ENCODE peak calls at places on chromosomes 4 and X, in four cellular contexts. One of them, this sample, is unnamed.

GRCh38 chr4:98677799-98678198 is 19.4 kb upstream of the TSPAN5 start:
- DNase-seq in K562: no peak
- DNase-seq in GM12878: no peak
- DNase-seq in HepG2: no peak
- DNase-seq in this sample: no peak

GRCh38 chrX:78029663-78030062 is 60.2 kb upstream of the PGAM4 start:
- DNase-seq in K562: no peak
- DNase-seq in GM12878: no peak
- DNase-seq in HepG2: peak; percentile 11
- DNase-seq in this sample: no peak

GRCh38 chrX:82813671-82814078 is 694.4 kb upstream of the POU3F4 start:
- DNase-seq in K562: no peak
- DNase-seq in GM12878: no peak
- DNase-seq in HepG2: no peak
- DNase-seq in this sample: no peak

GRCh38 chrX:22116585-22117546 is 84.7 kb downstream of the PHEX start:
- DNase-seq in K562: no peak
- DNase-seq in GM12878: no peak
- DNase-seq in HepG2: no peak
- DNase-seq in this sample: no peak

GRCh38 chr4:11367371-11367770 is 61.3 kb downstream of the HS3ST1 start:
- DNase-seq in K562: no peak
- DNase-seq in GM12878: no peak
- DNase-seq in HepG2: no peak
- DNase-seq in this sample: no peak

GRCh38 chrX:153968754-153969124 is 2.9 kb downstream of the HCFC1 start:
- DNase-seq in K562: no peak
- DNase-seq in GM12878: no peak
- DNase-seq in HepG2: no peak
- DNase-seq in this sample: no peak

GRCh38 chrX:138996268-138996667 is 284.8 kb upstream of the FGF13 start:
- DNase-seq in K562: no peak
- DNase-seq in GM12878: no peak
- DNase-seq in HepG2: no peak
- DNase-seq in this sample: no peak

GRCh38 chr4:104486702-104487101 is 8.0 kb downstream of the CXXC4 start:
- DNase-seq in K562: no peak
- DNase-seq in GM12878: no peak
- DNase-seq in HepG2: no peak
- DNase-seq in this sample: no peak

GRCh38 chr4:123043013-123043412 is 120.6 kb upstream of the NUDT6 start:
- DNase-seq in K562: no peak
- DNase-seq in GM12878: no peak
- DNase-seq in HepG2: no peak
- DNase-seq in this sample: no peak

GRCh38 chrX:116417968-116418367 is 18.4 kb upstream of the SLC6A14 start:
- DNase-seq in K562: no peak
- DNase-seq in GM12878: no peak
- DNase-seq in HepG2: no peak
- DNase-seq in this sample: no peak

GRCh38 chr4:10063544-10064300 is 42.4 kb upstream of the SLC2A9 start:
- DNase-seq in K562: no peak
- DNase-seq in GM12878: no peak
- DNase-seq in HepG2: peak; percentile 67
- DNase-seq in this sample: peak; percentile 62

GRCh38 chrX:154761977-154762528 is 611 bp upstream of the DKC1 start:
- DNase-seq in K562: no peak
- DNase-seq in GM12878: no peak
- DNase-seq in HepG2: no peak
- DNase-seq in this sample: no peak

GRCh38 chrX:151712253-151712652 is 3.6 kb upstream of the FATE1 start:
- DNase-seq in K562: no peak
- DNase-seq in GM12878: no peak
- DNase-seq in HepG2: no peak
- DNase-seq in this sample: no peak

GRCh38 chr4:123547167-123547817 is 150.7 kb downstream of the SPRY1 start:
- DNase-seq in K562: peak; percentile 21
- DNase-seq in GM12878: no peak
- DNase-seq in HepG2: no peak
- DNase-seq in this sample: peak; percentile 83

GRCh38 chrX:39399387-39399786 is 598.1 kb downstream of the MID1IP1 start:
- DNase-seq in K562: no peak
- DNase-seq in GM12878: no peak
- DNase-seq in HepG2: no peak
- DNase-seq in this sample: no peak

GRCh38 chr4:77284036-77284435 is 127.0 kb downstream of the CCNG2 start:
- DNase-seq in K562: no peak
- DNase-seq in GM12878: no peak
- DNase-seq in HepG2: no peak
- DNase-seq in this sample: no peak

GRCh38 chr4:1337376-1337831 is 9.6 kb upstream of the UVSSA start:
- DNase-seq in K562: no peak
- DNase-seq in GM12878: no peak
- DNase-seq in HepG2: peak; percentile 29
- DNase-seq in this sample: no peak

GRCh38 chrX:115948018-115948923 is 222.3 kb upstream of the AGTR2 start:
- DNase-seq in K562: no peak
- DNase-seq in GM12878: peak; percentile 41
- DNase-seq in HepG2: peak; percentile 47
- DNase-seq in this sample: no peak

GRCh38 chr4:76539979-76540378 is 105.0 kb downstream of the SHROOM3 start:
- DNase-seq in K562: no peak
- DNase-seq in GM12878: no peak
- DNase-seq in HepG2: no peak
- DNase-seq in this sample: no peak

GRCh38 chrX:132615396-132616131 is 126.7 kb upstream of the MBNL3 start:
- DNase-seq in K562: peak; percentile 28
- DNase-seq in GM12878: no peak
- DNase-seq in HepG2: peak; percentile 44
- DNase-seq in this sample: peak; percentile 9

GRCh38 chrX:3548743-3549441 is 164.6 kb downstream of the PRKX start:
- DNase-seq in K562: no peak
- DNase-seq in GM12878: no peak
- DNase-seq in HepG2: peak; percentile 0
- DNase-seq in this sample: no peak

GRCh38 chr4:171142639-171143038 is 670.6 kb upstream of the GALNTL6 start:
- DNase-seq in K562: no peak
- DNase-seq in GM12878: no peak
- DNase-seq in HepG2: no peak
- DNase-seq in this sample: no peak

GRCh38 chrX:2137882-2138281 is 362.9 kb downstream of the DHRSX start:
- DNase-seq in K562: no peak
- DNase-seq in GM12878: no peak
- DNase-seq in HepG2: no peak
- DNase-seq in this sample: no peak

GRCh38 chr4:162117051-162117450 is 46.7 kb downstream of the FSTL5 start:
- DNase-seq in K562: no peak
- DNase-seq in GM12878: no peak
- DNase-seq in HepG2: no peak
- DNase-seq in this sample: no peak

GRCh38 chr4:56843421-56843899 is 22.0 kb upstream of the SPINK2 start:
- DNase-seq in K562: no peak
- DNase-seq in GM12878: no peak
- DNase-seq in HepG2: no peak
- DNase-seq in this sample: peak; percentile 53

GRCh38 chrX:721354-721753 is 90.8 kb downstream of the SHOX start:
- DNase-seq in K562: no peak
- DNase-seq in GM12878: no peak
- DNase-seq in HepG2: no peak
- DNase-seq in this sample: no peak

GRCh38 chrX:74171465-74171864 is 132.5 kb upstream of the ZCCHC13 start:
- DNase-seq in K562: no peak
- DNase-seq in GM12878: no peak
- DNase-seq in HepG2: no peak
- DNase-seq in this sample: no peak

GRCh38 chr4:165319509-165319908 is 8.0 kb upstream of the MSMO1 start:
- DNase-seq in K562: no peak
- DNase-seq in GM12878: no peak
- DNase-seq in HepG2: no peak
- DNase-seq in this sample: no peak

GRCh38 chrX:14801136-14801535 is 71.7 kb downstream of the FANCB start:
- DNase-seq in K562: no peak
- DNase-seq in GM12878: no peak
- DNase-seq in HepG2: no peak
- DNase-seq in this sample: no peak

GRCh38 chr4:15457401-15458201 is 12.1 kb upstream of the CC2D2A start:
- DNase-seq in K562: peak; percentile 27
- DNase-seq in GM12878: peak; percentile 20
- DNase-seq in HepG2: peak; percentile 24
- DNase-seq in this sample: no peak

GRCh38 chrX:49030283-49030682 is 12.9 kb downstream of the TFE3 start:
- DNase-seq in K562: no peak
- DNase-seq in GM12878: no peak
- DNase-seq in HepG2: no peak
- DNase-seq in this sample: no peak

GRCh38 chrX:19579485-19579884 is 64.2 kb upstream of the MAP3K15 start:
- DNase-seq in K562: no peak
- DNase-seq in GM12878: no peak
- DNase-seq in HepG2: no peak
- DNase-seq in this sample: no peak

GRCh38 chr4:1534876-1535526 is 128.8 kb upstream of the NKX1-1 start:
- DNase-seq in K562: no peak
- DNase-seq in GM12878: no peak
- DNase-seq in HepG2: no peak
- DNase-seq in this sample: no peak

GRCh38 chrX:2572740-2573139 is 72.0 kb upstream of the DHRSX start:
- DNase-seq in K562: no peak
- DNase-seq in GM12878: no peak
- DNase-seq in HepG2: peak; percentile 12
- DNase-seq in this sample: no peak

GRCh38 chrX:136646602-136647239 is 1.2 kb upstream of the CD40LG start:
- DNase-seq in K562: no peak
- DNase-seq in GM12878: no peak
- DNase-seq in HepG2: no peak
- DNase-seq in this sample: no peak

GRCh38 chr4:178244785-178245184 is 802.5 kb upstream of the AGA start:
- DNase-seq in K562: no peak
- DNase-seq in GM12878: no peak
- DNase-seq in HepG2: no peak
- DNase-seq in this sample: no peak

GRCh38 chrX:10393899-10394298 is 226.5 kb downstream of the MID1 start:
- DNase-seq in K562: no peak
- DNase-seq in GM12878: no peak
- DNase-seq in HepG2: peak; percentile 12
- DNase-seq in this sample: no peak

GRCh38 chr4:137641554-137641953 is 109.3 kb upstream of the PCDH18 start:
- DNase-seq in K562: no peak
- DNase-seq in GM12878: no peak
- DNase-seq in HepG2: no peak
- DNase-seq in this sample: no peak

GRCh38 chr4:150949943-150950342 is 65.1 kb downstream of the LRBA start:
- DNase-seq in K562: no peak
- DNase-seq in GM12878: no peak
- DNase-seq in HepG2: no peak
- DNase-seq in this sample: no peak

GRCh38 chr4:150949342-150949741 is 65.7 kb downstream of the LRBA start:
- DNase-seq in K562: no peak
- DNase-seq in GM12878: no peak
- DNase-seq in HepG2: no peak
- DNase-seq in this sample: no peak

GRCh38 chr4:150950657-150951056 is 64.4 kb downstream of the LRBA start:
- DNase-seq in K562: no peak
- DNase-seq in GM12878: no peak
- DNase-seq in HepG2: peak; percentile 21
- DNase-seq in this sample: no peak

GRCh38 chr4:150948710-150949109 is 66.4 kb downstream of the LRBA start:
- DNase-seq in K562: no peak
- DNase-seq in GM12878: no peak
- DNase-seq in HepG2: no peak
- DNase-seq in this sample: no peak

GRCh38 chr4:150952167-150952845 is 62.8 kb downstream of the LRBA start:
- DNase-seq in K562: peak; percentile 9
- DNase-seq in GM12878: no peak
- DNase-seq in HepG2: no peak
- DNase-seq in this sample: no peak
- H3K4me2 ChIP-seq in K562: peak overlapping the region; percentile 52
- H3K4me2 ChIP-seq in GM12878: peak overlapping the region; percentile 25
- H3K4me2 ChIP-seq in HepG2: no peak overlapping the region
- H3K4me2 ChIP-seq in this sample: no peak overlapping the region

DNA sequence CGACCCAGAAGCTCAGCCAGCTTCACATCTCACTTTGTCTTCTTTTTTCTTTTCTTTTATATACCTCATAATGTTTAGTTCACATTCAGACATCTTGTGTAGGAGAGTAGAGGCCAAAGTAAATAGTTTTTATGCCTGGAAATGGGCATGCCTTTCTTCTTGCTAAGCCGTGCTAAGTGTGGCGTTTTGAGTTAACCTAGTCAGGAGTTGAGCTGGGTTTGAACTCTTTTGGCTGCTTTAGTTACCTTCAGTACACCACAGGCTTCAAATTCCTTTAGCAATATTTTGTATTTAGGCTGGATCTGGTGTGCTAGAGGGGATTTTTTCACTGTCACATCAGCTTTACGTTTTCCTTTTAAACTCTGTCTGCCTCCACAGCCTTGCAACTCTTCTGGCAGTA is 300.8 kb downstream of the ZNF674 start:
- DNase-seq in K562: no peak
- DNase-seq in GM12878: no peak
- DNase-seq in HepG2: no peak
- DNase-seq in this sample: no peak
- TF ChIP-seq ATF2 in K562: no peak
- TF ChIP-seq ATF2 in GM12878: no peak
- TF ChIP-seq ATF2 in HepG2: no peak
- TF ChIP-seq ATF2 in this sample: no peak

DNA sequence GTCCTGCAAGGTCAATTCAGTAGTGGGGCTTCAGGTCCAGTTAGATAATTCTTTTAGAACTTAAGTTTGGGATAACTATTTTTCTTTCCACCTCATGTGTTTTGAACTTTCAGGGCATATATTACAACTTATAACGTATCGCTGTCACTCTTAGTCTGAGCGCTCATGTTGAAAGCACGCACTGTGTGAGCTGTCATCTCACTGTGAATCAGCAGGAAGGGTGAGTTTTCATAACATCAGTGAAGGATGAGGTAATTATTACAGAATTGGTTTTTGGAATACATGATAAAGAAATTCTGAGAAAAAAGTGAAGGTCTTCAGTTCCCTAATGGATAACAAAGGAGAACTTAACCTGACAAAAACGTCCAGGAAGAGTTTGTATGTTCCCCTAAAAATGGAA is 45.1 kb upstream of the SLC4A4 start:
- DNase-seq in K562: no peak
- DNase-seq in GM12878: no peak
- DNase-seq in HepG2: no peak
- DNase-seq in this sample: no peak
- H3K4me2 ChIP-seq in K562: no peak overlapping the region
- H3K4me2 ChIP-seq in GM12878: no peak overlapping the region
- H3K4me2 ChIP-seq in HepG2: no peak overlapping the region
- H3K4me2 ChIP-seq in this sample: no peak overlapping the region

GRCh38 chr4:55251352-55251751 is 94.7 kb upstream of the SRD5A3 start:
- DNase-seq in K562: no peak
- DNase-seq in GM12878: no peak
- DNase-seq in HepG2: no peak
- DNase-seq in this sample: no peak
- TF ChIP-seq ATF2 in K562: no peak
- TF ChIP-seq ATF2 in GM12878: no peak
- TF ChIP-seq ATF2 in HepG2: no peak
- TF ChIP-seq ATF2 in this sample: no peak

This sample was measured in H1.